ENCODE peak calls at places on chromosomes 5 and 9, in seven cellular contexts. V is kidney epithelial cell, N is HCT116, W is stomach, K is fibroblast of the aortic adventitia, T is lung, O is astrocyte of the spinal cord. I is an unnamed sample.

GRCh38 chr9:133210609-133211008 is 1.6 kb upstream of the OBP2B start:
- DNase-seq in V (no peak), N (no peak), W (peak; percentile 9), K (no peak), T (no peak), O (no peak), I (no peak)

GRCh38 chr9:93261735-93262523 is 78.0 kb downstream of the WNK2 start:
- DNase-seq in V (no peak), N (no peak), W (peak; percentile 30), K (no peak), T (no peak), O (no peak), I (no peak)

GRCh38 chr9:85900504-85901201 is 40.3 kb upstream of the NAA35 start:
- DNase-seq in V (no peak), N (peak; percentile 37), W (no peak), K (peak; percentile 46), T (no peak), O (peak; percentile 29), I (peak; percentile 54)

GRCh38 chr5:78887384-78888118 is 97.6 kb downstream of the ARSB start:
- DNase-seq in V (no peak), N (no peak), W (no peak), K (no peak), T (no peak), O (no peak), I (no peak)

GRCh38 chr9:130058154-130058553 is 4.4 kb downstream of the GPR107 start:
- DNase-seq in V (no peak), N (no peak), W (no peak), K (no peak), T (no peak), O (no peak), I (peak; percentile 24)

GRCh38 chr5:12316812-12317211 is 412.6 kb upstream of the CTNND2 start:
- DNase-seq in V (no peak), N (no peak), W (no peak), K (no peak), T (no peak), O (no peak), I (no peak)

GRCh38 chr5:67234671-67235176 is 38.1 kb upstream of the CD180 start:
- DNase-seq in V (no peak), N (no peak), W (no peak), K (peak; percentile 87), T (peak; percentile 46), O (peak; percentile 96), I (peak; percentile 91)

GRCh38 chr9:93194584-93194983 is 10.6 kb downstream of the WNK2 start:
- DNase-seq in V (no peak), N (no peak), W (no peak), K (no peak), T (no peak), O (no peak), I (no peak)

GRCh38 chr5:108818613-108819272 is 71.0 kb downstream of the FER start:
- DNase-seq in V (no peak), N (no peak), W (no peak), K (peak; percentile 49), T (no peak), O (peak; percentile 46), I (peak; percentile 61)

GRCh38 chr9:129455151-129455995 is 165.5 kb downstream of the C9orf50 start:
- DNase-seq in V (no peak), N (no peak), W (no peak), K (no peak), T (no peak), O (no peak), I (no peak)

GRCh38 chr5:111004291-111004690 is 67.2 kb upstream of the TSLP start:
- DNase-seq in V (no peak), N (no peak), W (no peak), K (no peak), T (no peak), O (no peak), I (no peak)

GRCh38 chr9:121322037-121322736 is 47.9 kb downstream of the STOM start:
- DNase-seq in V (peak; percentile 74), N (peak; percentile 44), W (no peak), K (peak; percentile 98), T (no peak), O (peak; percentile 95), I (peak; percentile 96)

GRCh38 chr9:136978073-136978864 is 965 bp downstream of the PTGDS start:
- DNase-seq in V (no peak), N (no peak), W (peak; percentile 69), K (peak; percentile 32), T (peak; percentile 75), O (peak; percentile 49), I (peak; percentile 61)

GRCh38 chr5:3382151-3382550 is 213.5 kb upstream of the IRX1 start:
- DNase-seq in V (no peak), N (no peak), W (no peak), K (no peak), T (no peak), O (no peak), I (no peak)

GRCh38 chr5:141513021-141513626 is 24.2 kb downstream of the PCDHGC5 start:
- DNase-seq in V (no peak), N (no peak), W (no peak), K (no peak), T (no peak), O (peak; percentile 46), I (peak; percentile 51)

DNA sequence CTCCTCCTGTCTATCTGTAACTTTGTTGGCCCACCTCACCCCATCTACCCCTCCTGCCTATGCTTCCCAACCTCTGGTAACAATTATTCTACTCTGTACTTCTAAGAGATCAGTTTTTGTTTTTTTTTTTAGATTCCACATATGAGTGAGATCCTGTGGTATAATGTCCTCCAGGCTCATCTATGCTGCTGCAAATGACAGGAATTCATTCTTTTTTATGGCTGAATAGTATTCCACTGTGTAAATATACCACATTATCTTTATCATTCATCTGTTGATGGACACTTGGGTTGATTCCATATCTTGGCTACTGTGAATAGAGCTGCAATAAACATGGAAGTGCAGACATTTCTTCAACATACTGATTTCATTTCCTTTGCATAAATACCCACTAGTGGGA is 8.0 kb upstream of the NPR2 start:
- DNase-seq in V (no peak), N (no peak), W (no peak), K (no peak), T (no peak), O (no peak), I (no peak)
- H3K4me3 ChIP-seq in V (no peak overlapping the region), N (no peak overlapping the region), W (no peak overlapping the region), K (no peak overlapping the region), T (no peak overlapping the region), O (no peak overlapping the region), I (no peak overlapping the region)

DNA sequence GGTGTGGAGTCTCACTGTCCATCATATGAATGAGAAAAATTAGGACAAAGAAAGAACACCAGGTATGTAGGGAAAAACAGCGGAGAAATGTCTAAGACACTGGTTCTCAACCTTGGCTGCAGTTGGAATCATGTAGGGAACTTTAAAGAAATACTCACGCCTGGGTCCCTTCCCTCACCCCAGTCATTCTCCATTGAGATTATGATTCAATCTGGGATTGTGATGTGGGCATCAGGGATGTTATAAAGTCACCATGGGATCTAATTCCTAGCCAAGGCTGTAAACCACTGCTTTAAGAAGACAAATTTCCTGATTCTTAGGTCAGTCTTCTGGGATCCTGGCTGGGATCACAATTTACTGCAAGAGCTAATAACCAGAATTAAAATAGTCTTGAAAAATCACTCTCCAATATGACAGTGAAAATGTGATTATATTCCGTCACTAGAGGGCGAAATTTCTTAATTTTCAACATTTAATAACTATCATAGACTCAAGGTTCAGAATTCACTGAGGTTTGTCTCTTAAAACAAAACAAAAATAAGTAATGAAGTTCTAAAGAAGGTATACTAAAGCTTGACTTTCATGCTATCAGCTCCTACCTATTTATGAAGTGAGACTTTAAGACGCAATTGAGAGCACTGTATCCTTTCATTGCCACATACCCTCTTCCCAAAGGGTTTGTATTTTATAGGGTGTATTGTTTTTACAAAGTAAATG is 60.5 kb downstream of the GLDC start:
- DNase-seq in V (peak; percentile 9), N (peak; percentile 23), W (no peak), K (peak; percentile 69), T (no peak), O (peak; percentile 59), I (peak; percentile 68)
- TF ChIP-seq CTCF in V (peak; percentile 20), N (peak; percentile 61), W (peak; percentile 42), K (peak; percentile 29), T (peak; percentile 26), O (peak; percentile 36), I (peak; percentile 29)

GRCh38 chr5:34655354-34655991 is 655 bp upstream of the RAI14 start:
- DNase-seq in V (peak; percentile 72), N (no peak), W (peak; percentile 58), K (peak; percentile 79), T (peak; percentile 40), O (peak; percentile 86), I (peak; percentile 79)

GRCh38 chr5:34658023-34658422 is 1.9 kb downstream of the RAI14 start:
- DNase-seq in V (no peak), N (no peak), W (no peak), K (peak; percentile 36), T (no peak), O (peak; percentile 61), I (peak; percentile 47)

GRCh38 chr5:34657550-34657921 is 1.4 kb downstream of the RAI14 start:
- DNase-seq in V (no peak), N (no peak), W (no peak), K (peak; percentile 63), T (no peak), O (peak; percentile 50), I (peak; percentile 74)

GRCh38 chr5:34656700-34657549 is 797 bp downstream of the RAI14 start:
- DNase-seq in V (no peak), N (no peak), W (peak; percentile 27), K (peak; percentile 17), T (no peak), O (no peak), I (no peak)

DNA sequence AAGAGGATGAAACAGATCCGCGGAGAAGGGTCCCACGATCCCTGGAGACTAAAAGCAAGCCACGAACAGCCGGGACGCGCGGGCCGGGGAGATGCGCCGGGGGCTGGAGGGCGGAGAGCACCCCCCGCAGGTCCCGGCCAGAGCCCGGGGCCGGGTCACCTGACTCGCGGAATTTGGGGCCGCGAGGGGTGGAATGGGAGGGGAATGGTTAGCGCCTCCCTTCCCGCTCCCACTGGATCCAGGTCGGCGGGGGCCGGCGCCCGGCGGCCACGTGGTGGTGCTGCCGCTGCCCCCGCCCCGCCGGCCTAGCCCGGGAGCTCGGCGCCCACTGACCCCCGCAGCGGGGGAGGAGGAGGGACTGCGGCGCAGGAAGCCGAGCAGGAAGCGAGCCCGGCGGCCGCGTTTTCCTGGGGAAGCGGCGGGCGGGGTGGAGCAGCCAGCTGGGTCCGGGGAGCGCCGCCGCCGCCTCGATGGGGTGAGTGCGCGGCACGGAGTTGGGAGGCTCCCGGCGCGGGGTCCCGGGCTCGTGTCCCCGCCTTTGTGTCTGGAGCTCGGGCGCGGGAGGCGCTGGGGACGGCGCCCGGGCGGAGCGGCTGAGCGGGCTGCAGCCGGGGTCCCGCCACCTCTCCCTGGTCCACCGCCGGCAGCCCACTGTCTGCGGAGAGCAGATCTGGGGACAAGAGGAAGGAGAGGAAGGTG is at the start of gene RAI14:
- DNase-seq in V (no peak), N (peak; percentile 23), W (peak; percentile 83), K (peak; percentile 76), T (peak; percentile 78), O (peak; percentile 89), I (peak; percentile 87)
- H3K4me3 ChIP-seq in V (peak within 1 kb of the TSS; percentile 80), N (peak within 1 kb of the TSS; percentile 89), W (peak within 1 kb of the TSS; percentile 65), K (peak within 1 kb of the TSS; percentile 89), T (peak within 1 kb of the TSS; percentile 70), O (peak within 1 kb of the TSS; percentile 93), I (peak within 1 kb of the TSS; percentile 86)

DNA sequence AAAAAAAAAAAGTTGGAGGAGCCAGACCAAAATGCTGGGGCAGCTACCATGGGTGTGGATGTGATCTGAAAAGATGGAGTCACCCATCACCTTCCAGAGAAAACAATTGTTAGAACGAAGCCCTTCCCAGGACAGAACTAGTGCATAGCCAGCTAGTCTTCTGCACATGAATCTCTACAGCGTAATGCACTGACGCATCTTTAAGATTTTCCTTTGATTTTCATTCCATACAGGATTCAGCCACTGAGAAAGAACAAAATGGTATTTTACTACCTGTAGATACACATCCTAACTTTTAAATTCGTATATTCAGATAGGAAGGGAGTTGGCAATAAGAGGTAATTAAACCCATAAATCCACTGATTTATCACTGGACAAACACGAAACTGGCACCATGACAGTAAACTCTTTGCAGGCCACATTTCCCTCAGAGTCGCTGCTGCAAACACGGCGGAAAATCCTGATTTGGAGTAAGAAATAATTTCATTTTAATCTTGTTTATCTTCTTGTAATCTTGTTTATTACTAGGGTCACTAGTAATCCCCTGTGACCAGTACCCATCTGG is 206.6 kb downstream of the SPOCK1 start:
- DNase-seq in V (no peak), N (no peak), W (no peak), K (no peak), T (no peak), O (no peak), I (no peak)
- TF ChIP-seq CTCF in V (no peak), N (no peak), W (no peak), K (no peak), T (no peak), O (no peak), I (no peak)